ENCODE peak calls at places on chromosomes 13 and 19, in eight cellular contexts. T is cardiac fibroblast, J is lower leg skin, Z is AG09319, O is foreskin fibroblast, H is kidney epithelial cell, K is heart left ventricle, E is left lung. Q is an unnamed sample.

GRCh38 chr13:101869553-101869952 is 417.1 kb downstream of the ITGBL1 start:
- DNase-seq in T (no peak), J (no peak), Z (peak; percentile 1), O (peak; percentile 10), H (no peak), K (no peak), E (no peak), Q (no peak)

GRCh38 chr13:76954568-76954967 is 6.3 kb downstream of the ACOD1 start:
- DNase-seq in T (no peak), J (no peak), Z (no peak), O (no peak), H (no peak), K (no peak), E (no peak), Q (no peak)

GRCh38 chr19:46745521-46746280 is at the start of gene FKRP:
- DNase-seq in T (no peak), J (no peak), Z (no peak), O (no peak), H (no peak), K (peak; percentile 52), E (peak; percentile 87), Q (no peak)

GRCh38 chr13:79485014-79485441 is 4.1 kb downstream of the NDFIP2 start:
- DNase-seq in T (peak; percentile 87), J (no peak), Z (no peak), O (peak; percentile 80), H (peak; percentile 84), K (no peak), E (no peak), Q (peak; percentile 57)

GRCh38 chr19:1451916-1452801 is 2.2 kb downstream of the APC2 start:
- DNase-seq in T (no peak), J (no peak), Z (no peak), O (no peak), H (no peak), K (no peak), E (peak; percentile 49), Q (no peak)

GRCh38 chr13:105979586-105979985 is 555.9 kb downstream of the EFNB2 start:
- DNase-seq in T (peak; percentile 22), J (no peak), Z (no peak), O (no peak), H (no peak), K (no peak), E (no peak), Q (no peak)

GRCh38 chr13:99467764-99468163 is 33.5 kb upstream of the TM9SF2 start:
- DNase-seq in T (peak; percentile 44), J (no peak), Z (no peak), O (peak; percentile 26), H (peak; percentile 12), K (no peak), E (no peak), Q (no peak)

GRCh38 chr19:46218160-46218559 is 11.4 kb upstream of the IGFL1 start:
- DNase-seq in T (peak; percentile 31), J (no peak), Z (no peak), O (no peak), H (no peak), K (no peak), E (no peak), Q (no peak)

GRCh38 chr13:33321686-33322473 is 36.3 kb upstream of the STARD13 start:
- DNase-seq in T (peak; percentile 54), J (no peak), Z (no peak), O (no peak), H (no peak), K (no peak), E (no peak), Q (no peak)

GRCh38 chr19:23070353-23070781 is 46.5 kb upstream of the ZNF730 start:
- DNase-seq in T (peak; percentile 36), J (no peak), Z (no peak), O (peak; percentile 23), H (no peak), K (peak; percentile 43), E (no peak), Q (no peak)

GRCh38 chr19:47518139-47518538 is 3.3 kb upstream of the NAPA start:
- DNase-seq in T (no peak), J (no peak), Z (no peak), O (no peak), H (no peak), K (no peak), E (no peak), Q (no peak)

GRCh38 chr13:79346300-79346914 is 59.6 kb downstream of the RBM26 start:
- DNase-seq in T (no peak), J (no peak), Z (no peak), O (no peak), H (no peak), K (no peak), E (no peak), Q (no peak)

GRCh38 chr19:29953352-29954247 is 11.6 kb downstream of the URI1 start:
- DNase-seq in T (no peak), J (no peak), Z (no peak), O (no peak), H (no peak), K (no peak), E (no peak), Q (no peak)

GRCh38 chr13:43686557-43686956 is 100.2 kb downstream of the ENOX1 start:
- DNase-seq in T (peak; percentile 77), J (no peak), Z (peak; percentile 10), O (peak; percentile 87), H (peak; percentile 83), K (peak; percentile 77), E (no peak), Q (peak; percentile 49)

GRCh38 chr13:98142427-98143156 is at the start of gene FARP1:
- DNase-seq in T (peak; percentile 73), J (peak; percentile 93), Z (peak; percentile 37), O (peak; percentile 67), H (no peak), K (peak; percentile 83), E (peak; percentile 92), Q (no peak)

GRCh38 chr19:42467437-42467760 is 24.7 kb upstream of the CXCL17 start:
- DNase-seq in T (no peak), J (peak; percentile 0), Z (no peak), O (no peak), H (no peak), K (no peak), E (no peak), Q (no peak)

GRCh38 chr19:10120538-10121198 is 969 bp upstream of the EIF3G start:
- DNase-seq in T (peak; percentile 89), J (no peak), Z (peak; percentile 46), O (peak; percentile 91), H (no peak), K (no peak), E (no peak), Q (peak; percentile 50)

GRCh38 chr13:45327253-45327954 is 13.6 kb downstream of the TPT1 start:
- DNase-seq in T (no peak), J (no peak), Z (no peak), O (no peak), H (no peak), K (no peak), E (no peak), Q (no peak)
- TF ChIP-seq CTCF in T (no peak), J (no peak), Z (no peak), O (no peak), H (no peak), K (no peak), E (no peak), Q (no peak)

DNA sequence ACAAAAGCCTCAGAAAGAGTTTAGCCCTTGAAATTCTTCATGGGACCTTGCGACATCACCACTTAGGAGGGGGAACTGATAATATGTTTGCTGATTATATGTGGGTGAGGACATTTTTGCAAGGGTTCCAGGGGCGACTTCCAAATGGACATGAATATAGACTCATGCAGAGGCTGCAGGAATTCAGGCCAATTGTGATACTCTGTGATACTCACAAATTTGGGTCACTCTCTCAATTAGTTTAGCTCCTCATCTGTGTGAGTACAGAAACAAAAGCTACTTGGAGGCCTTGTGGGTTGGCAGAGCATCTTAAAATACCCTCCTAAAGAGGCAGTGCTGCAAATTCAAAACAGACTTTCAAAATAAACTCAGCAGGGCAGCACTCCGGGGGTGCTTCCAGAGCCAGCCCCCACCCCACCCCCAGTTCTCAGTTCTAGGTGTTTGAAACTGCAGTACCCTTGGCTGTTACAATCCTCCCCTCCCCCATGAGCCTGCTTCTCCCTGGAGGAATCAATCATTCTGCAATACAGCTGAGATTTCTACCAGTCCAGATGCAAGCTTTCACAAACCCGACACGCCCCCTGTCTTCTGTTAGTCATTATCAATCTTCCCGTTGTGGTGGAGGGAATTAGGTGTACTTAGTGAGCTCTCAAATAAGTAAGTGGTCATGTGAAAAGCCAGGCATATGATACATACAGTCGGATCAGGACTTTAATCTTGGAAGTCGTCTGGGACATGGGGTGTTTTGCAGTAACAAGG is 96.9 kb upstream of the MBNL2 start:
- DNase-seq in T (peak; percentile 75), J (peak; percentile 89), Z (peak; percentile 65), O (peak; percentile 84), H (peak; percentile 56), K (peak; percentile 39), E (no peak), Q (no peak)
- TF ChIP-seq CTCF in T (no peak), J (no peak), Z (no peak), O (no peak), H (no peak), K (no peak), E (no peak), Q (no peak)

DNA sequence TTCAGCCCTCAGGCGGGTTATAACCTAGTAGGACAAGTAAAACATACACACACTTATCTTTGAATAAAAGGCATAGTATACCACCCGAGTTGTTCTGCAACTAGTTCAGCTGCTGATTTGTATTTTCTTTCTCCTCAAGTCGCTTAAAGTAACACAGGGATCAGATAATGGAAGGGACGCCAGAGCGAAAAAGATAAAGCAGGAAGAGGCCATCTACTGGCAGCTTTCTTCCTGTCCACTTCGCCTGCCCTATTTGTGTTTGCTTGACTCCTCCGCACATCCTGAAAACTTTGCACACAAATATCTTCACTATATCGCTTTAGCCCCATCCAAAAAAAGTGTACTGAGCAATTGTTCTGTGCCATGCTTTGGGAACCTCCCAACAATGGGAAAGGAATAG is 238.0 kb upstream of the SOX21 start:
- DNase-seq in T (peak; percentile 8), J (no peak), Z (no peak), O (no peak), H (no peak), K (no peak), E (no peak), Q (no peak)
- TF ChIP-seq CTCF in T (no peak), J (no peak), Z (no peak), O (peak; percentile 4), H (no peak), K (no peak), E (peak; percentile 23), Q (peak; percentile 27)

GRCh38 chr19:13240312-13241022 is 90.3 kb downstream of the IER2 start:
- DNase-seq in T (no peak), J (no peak), Z (no peak), O (no peak), H (no peak), K (no peak), E (no peak), Q (no peak)
- TF ChIP-seq CTCF in T (no peak), J (no peak), Z (no peak), O (no peak), H (no peak), K (no peak), E (no peak), Q (no peak)

GRCh38 chr13:110274687-110275086 is 32.3 kb downstream of the COL4A1 start:
- DNase-seq in T (peak; percentile 32), J (peak; percentile 67), Z (no peak), O (no peak), H (no peak), K (no peak), E (no peak), Q (no peak)
- TF ChIP-seq CTCF in T (peak; percentile 36), J (no peak), Z (peak; percentile 38), O (peak; percentile 7), H (no peak), K (peak; percentile 28), E (no peak), Q (peak; percentile 16)